ENCODE peak calls at places on chromosomes 4 and X, in seven cellular contexts. One of them, this sample, is unnamed.

GRCh38 chrX:22534643-22535042 is 261.9 kb downstream of the CBLL2 start:
- DNase-seq in CD8-positive, alpha-beta T cell: no peak
- DNase-seq in stomach: no peak
- DNase-seq in astrocyte of the spinal cord: peak
- DNase-seq in nephron progenitor cell: no peak
- DNase-seq in left lung: no peak
- DNase-seq in fibroblast of villous mesenchyme: peak
- DNase-seq in this sample: peak

GRCh38 chr4:182139481-182139880 is 103.7 kb upstream of the TENM3 start:
- DNase-seq in CD8-positive, alpha-beta T cell: no peak
- DNase-seq in stomach: no peak
- DNase-seq in astrocyte of the spinal cord: no peak
- DNase-seq in nephron progenitor cell: no peak
- DNase-seq in left lung: no peak
- DNase-seq in fibroblast of villous mesenchyme: no peak
- DNase-seq in this sample: no peak

GRCh38 chr4:25032126-25032525 is 1.4 kb upstream of the LGI2 start:
- DNase-seq in CD8-positive, alpha-beta T cell: no peak
- DNase-seq in stomach: no peak
- DNase-seq in astrocyte of the spinal cord: peak
- DNase-seq in nephron progenitor cell: no peak
- DNase-seq in left lung: no peak
- DNase-seq in fibroblast of villous mesenchyme: no peak
- DNase-seq in this sample: no peak

GRCh38 chrX:65744965-65745364 is 77.5 kb downstream of the MSN start:
- DNase-seq in CD8-positive, alpha-beta T cell: no peak
- DNase-seq in stomach: no peak
- DNase-seq in astrocyte of the spinal cord: no peak
- DNase-seq in nephron progenitor cell: no peak
- DNase-seq in left lung: no peak
- DNase-seq in fibroblast of villous mesenchyme: no peak
- DNase-seq in this sample: no peak

GRCh38 chr4:71120831-71121524 is 127.5 kb downstream of the DCK start:
- DNase-seq in CD8-positive, alpha-beta T cell: no peak
- DNase-seq in stomach: no peak
- DNase-seq in astrocyte of the spinal cord: no peak
- DNase-seq in nephron progenitor cell: no peak
- DNase-seq in left lung: peak
- DNase-seq in fibroblast of villous mesenchyme: no peak
- DNase-seq in this sample: no peak

GRCh38 chrX:40278340-40279090 is 180.8 kb upstream of the BCOR start:
- DNase-seq in CD8-positive, alpha-beta T cell: peak
- DNase-seq in stomach: no peak
- DNase-seq in astrocyte of the spinal cord: peak
- DNase-seq in nephron progenitor cell: no peak
- DNase-seq in left lung: no peak
- DNase-seq in fibroblast of villous mesenchyme: peak
- DNase-seq in this sample: no peak

GRCh38 chr4:173014113-173014558 is 154.5 kb upstream of the GALNT7 start:
- DNase-seq in CD8-positive, alpha-beta T cell: no peak
- DNase-seq in stomach: no peak
- DNase-seq in astrocyte of the spinal cord: peak
- DNase-seq in nephron progenitor cell: peak
- DNase-seq in left lung: no peak
- DNase-seq in fibroblast of villous mesenchyme: no peak
- DNase-seq in this sample: no peak

GRCh38 chr4:175716956-175717355 is 95.1 kb downstream of the GPM6A start:
- DNase-seq in CD8-positive, alpha-beta T cell: no peak
- DNase-seq in stomach: no peak
- DNase-seq in astrocyte of the spinal cord: no peak
- DNase-seq in nephron progenitor cell: no peak
- DNase-seq in left lung: no peak
- DNase-seq in fibroblast of villous mesenchyme: no peak
- DNase-seq in this sample: no peak

GRCh38 chrX:56978172-56978571 is 17.2 kb downstream of the SPIN3 start:
- DNase-seq in CD8-positive, alpha-beta T cell: no peak
- DNase-seq in stomach: no peak
- DNase-seq in astrocyte of the spinal cord: peak
- DNase-seq in nephron progenitor cell: peak
- DNase-seq in left lung: no peak
- DNase-seq in fibroblast of villous mesenchyme: peak
- DNase-seq in this sample: no peak

GRCh38 chrX:141879616-141880015 is 24.1 kb upstream of the MAGEC1 start:
- DNase-seq in CD8-positive, alpha-beta T cell: no peak
- DNase-seq in stomach: no peak
- DNase-seq in astrocyte of the spinal cord: no peak
- DNase-seq in nephron progenitor cell: no peak
- DNase-seq in left lung: no peak
- DNase-seq in fibroblast of villous mesenchyme: no peak
- DNase-seq in this sample: no peak
- TF ChIP-seq CTCF in CD8-positive, alpha-beta T cell: no peak
- TF ChIP-seq CTCF in stomach: no peak
- TF ChIP-seq CTCF in astrocyte of the spinal cord: no peak
- TF ChIP-seq CTCF in nephron progenitor cell: no peak
- TF ChIP-seq CTCF in left lung: no peak
- TF ChIP-seq CTCF in fibroblast of villous mesenchyme: no peak
- TF ChIP-seq CTCF in this sample: no peak

GRCh38 chrX:6640727-6641126 is 105.8 kb upstream of the VCX3A start:
- DNase-seq in CD8-positive, alpha-beta T cell: no peak
- DNase-seq in stomach: no peak
- DNase-seq in astrocyte of the spinal cord: no peak
- DNase-seq in nephron progenitor cell: no peak
- DNase-seq in left lung: no peak
- DNase-seq in fibroblast of villous mesenchyme: no peak
- DNase-seq in this sample: no peak

GRCh38 chrX:6645216-6645615 is 110.3 kb upstream of the VCX3A start:
- DNase-seq in CD8-positive, alpha-beta T cell: no peak
- DNase-seq in stomach: no peak
- DNase-seq in astrocyte of the spinal cord: no peak
- DNase-seq in nephron progenitor cell: no peak
- DNase-seq in left lung: no peak
- DNase-seq in fibroblast of villous mesenchyme: no peak
- DNase-seq in this sample: no peak

DNA sequence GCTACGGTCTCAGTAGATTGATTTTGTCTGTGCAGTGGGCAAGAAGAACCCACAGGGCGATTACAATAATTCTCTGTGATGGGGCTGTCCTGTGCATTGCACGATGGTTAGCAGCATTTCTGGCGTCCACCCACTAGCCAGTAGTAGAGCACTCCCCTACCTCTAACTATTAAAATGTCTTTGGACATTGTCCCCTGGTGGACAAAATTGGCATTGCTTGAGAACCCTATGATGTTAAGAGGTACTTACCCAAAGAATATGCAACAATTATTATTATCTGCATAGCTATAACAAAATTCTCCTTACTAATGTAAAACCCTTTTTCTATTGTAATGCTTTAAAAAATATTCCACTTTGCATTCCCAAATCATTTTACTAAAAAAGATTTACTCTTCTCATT is 109.5 kb upstream of the VCX3A start:
- DNase-seq in CD8-positive, alpha-beta T cell: no peak
- DNase-seq in stomach: no peak
- DNase-seq in astrocyte of the spinal cord: no peak
- DNase-seq in nephron progenitor cell: peak
- DNase-seq in left lung: no peak
- DNase-seq in fibroblast of villous mesenchyme: no peak
- DNase-seq in this sample: no peak
- TF ChIP-seq CTCF in CD8-positive, alpha-beta T cell: no peak
- TF ChIP-seq CTCF in stomach: no peak
- TF ChIP-seq CTCF in astrocyte of the spinal cord: peak
- TF ChIP-seq CTCF in nephron progenitor cell: no peak
- TF ChIP-seq CTCF in left lung: no peak
- TF ChIP-seq CTCF in fibroblast of villous mesenchyme: no peak
- TF ChIP-seq CTCF in this sample: no peak

GRCh38 chrX:51459125-51459524 is 37.3 kb downstream of the NUDT11 start:
- DNase-seq in CD8-positive, alpha-beta T cell: no peak
- DNase-seq in stomach: no peak
- DNase-seq in astrocyte of the spinal cord: peak
- DNase-seq in nephron progenitor cell: no peak
- DNase-seq in left lung: no peak
- DNase-seq in fibroblast of villous mesenchyme: peak
- DNase-seq in this sample: no peak
- TF ChIP-seq CTCF in CD8-positive, alpha-beta T cell: no peak
- TF ChIP-seq CTCF in stomach: no peak
- TF ChIP-seq CTCF in astrocyte of the spinal cord: peak
- TF ChIP-seq CTCF in nephron progenitor cell: no peak
- TF ChIP-seq CTCF in left lung: peak
- TF ChIP-seq CTCF in fibroblast of villous mesenchyme: peak
- TF ChIP-seq CTCF in this sample: peak

GRCh38 chr4:61923179-61923578 is 723.1 kb downstream of the ADGRL3 start:
- DNase-seq in CD8-positive, alpha-beta T cell: no peak
- DNase-seq in stomach: no peak
- DNase-seq in astrocyte of the spinal cord: no peak
- DNase-seq in nephron progenitor cell: no peak
- DNase-seq in left lung: no peak
- DNase-seq in fibroblast of villous mesenchyme: no peak
- DNase-seq in this sample: no peak
- TF ChIP-seq CTCF in CD8-positive, alpha-beta T cell: no peak
- TF ChIP-seq CTCF in stomach: no peak
- TF ChIP-seq CTCF in astrocyte of the spinal cord: no peak
- TF ChIP-seq CTCF in nephron progenitor cell: no peak
- TF ChIP-seq CTCF in left lung: no peak
- TF ChIP-seq CTCF in fibroblast of villous mesenchyme: no peak
- TF ChIP-seq CTCF in this sample: no peak

DNA sequence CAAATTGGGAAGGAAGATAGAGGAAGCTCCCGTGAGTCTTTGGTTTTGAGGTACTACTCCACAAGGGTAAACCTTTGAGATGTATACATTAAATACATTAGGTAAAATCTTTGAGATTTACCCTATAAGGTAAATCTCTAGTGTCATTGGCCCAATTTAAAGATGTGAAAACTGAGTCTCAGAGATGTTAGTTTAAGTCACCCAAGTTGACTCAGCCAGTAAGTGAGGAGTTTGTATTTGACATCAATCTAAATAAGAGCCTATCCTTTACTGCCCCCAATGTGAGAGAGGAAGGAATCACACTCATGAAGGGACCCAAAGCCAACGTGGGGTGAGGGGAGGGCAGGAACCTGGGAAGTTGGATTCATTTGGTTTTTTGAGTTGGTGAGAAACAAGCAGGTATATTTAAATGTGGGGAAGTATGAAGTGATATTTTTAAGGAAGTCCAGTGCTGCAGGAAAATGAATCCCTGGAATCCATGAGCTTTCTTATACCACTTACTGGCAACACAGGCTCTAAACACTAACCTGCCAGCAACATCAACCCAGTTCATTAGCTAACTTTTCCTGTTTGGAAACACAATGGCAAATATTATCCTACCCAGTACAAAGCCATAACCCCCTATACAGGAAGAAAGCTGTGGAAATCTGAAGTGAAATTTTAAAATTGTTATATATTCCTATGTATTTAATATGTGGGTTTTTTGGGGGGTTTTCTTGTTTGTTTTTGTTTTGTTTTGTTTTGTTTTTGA is 55.3 kb downstream of the PALLD start:
- DNase-seq in CD8-positive, alpha-beta T cell: no peak
- DNase-seq in stomach: no peak
- DNase-seq in astrocyte of the spinal cord: no peak
- DNase-seq in nephron progenitor cell: no peak
- DNase-seq in left lung: no peak
- DNase-seq in fibroblast of villous mesenchyme: no peak
- DNase-seq in this sample: no peak
- TF ChIP-seq CTCF in CD8-positive, alpha-beta T cell: peak
- TF ChIP-seq CTCF in stomach: no peak
- TF ChIP-seq CTCF in astrocyte of the spinal cord: no peak
- TF ChIP-seq CTCF in nephron progenitor cell: no peak
- TF ChIP-seq CTCF in left lung: peak
- TF ChIP-seq CTCF in fibroblast of villous mesenchyme: peak
- TF ChIP-seq CTCF in this sample: no peak

GRCh38 chrX:107429090-107429489 is 20.4 kb upstream of the FRMPD3 start:
- DNase-seq in CD8-positive, alpha-beta T cell: no peak
- DNase-seq in stomach: no peak
- DNase-seq in astrocyte of the spinal cord: no peak
- DNase-seq in nephron progenitor cell: peak
- DNase-seq in left lung: no peak
- DNase-seq in fibroblast of villous mesenchyme: peak
- DNase-seq in this sample: no peak
- TF ChIP-seq CTCF in CD8-positive, alpha-beta T cell: no peak
- TF ChIP-seq CTCF in stomach: no peak
- TF ChIP-seq CTCF in astrocyte of the spinal cord: peak
- TF ChIP-seq CTCF in nephron progenitor cell: peak
- TF ChIP-seq CTCF in left lung: peak
- TF ChIP-seq CTCF in fibroblast of villous mesenchyme: peak
- TF ChIP-seq CTCF in this sample: peak

DNA sequence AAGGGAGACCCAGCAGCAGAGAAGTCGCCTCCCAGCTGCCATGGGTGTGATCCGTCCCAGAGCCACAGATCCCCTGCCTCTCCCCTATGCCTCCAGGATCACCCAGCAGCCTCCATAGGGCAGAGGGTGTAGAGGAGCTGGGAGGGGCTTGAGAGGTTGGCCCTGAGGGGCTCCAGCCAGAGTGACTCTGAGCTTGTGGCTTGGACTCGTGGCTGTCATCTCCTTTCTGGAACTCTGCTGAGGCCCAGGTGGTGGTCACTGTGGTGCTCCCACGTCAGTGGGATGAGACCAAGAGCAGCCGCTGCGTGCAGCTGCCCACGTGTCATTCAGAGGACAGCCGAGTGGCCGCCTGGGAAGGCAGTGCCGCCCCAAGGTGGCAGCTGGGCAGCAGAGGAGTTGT is 4.2 kb downstream of the TACC3 start:
- DNase-seq in CD8-positive, alpha-beta T cell: no peak
- DNase-seq in stomach: no peak
- DNase-seq in astrocyte of the spinal cord: no peak
- DNase-seq in nephron progenitor cell: no peak
- DNase-seq in left lung: no peak
- DNase-seq in fibroblast of villous mesenchyme: no peak
- DNase-seq in this sample: no peak
- TF ChIP-seq CTCF in CD8-positive, alpha-beta T cell: no peak
- TF ChIP-seq CTCF in stomach: no peak
- TF ChIP-seq CTCF in astrocyte of the spinal cord: no peak
- TF ChIP-seq CTCF in nephron progenitor cell: no peak
- TF ChIP-seq CTCF in left lung: no peak
- TF ChIP-seq CTCF in fibroblast of villous mesenchyme: no peak
- TF ChIP-seq CTCF in this sample: no peak

GRCh38 chrX:33434256-33435092 is 223.1 kb upstream of the DMD start:
- DNase-seq in CD8-positive, alpha-beta T cell: no peak
- DNase-seq in stomach: peak
- DNase-seq in astrocyte of the spinal cord: peak
- DNase-seq in nephron progenitor cell: peak
- DNase-seq in left lung: no peak
- DNase-seq in fibroblast of villous mesenchyme: peak
- DNase-seq in this sample: peak
- TF ChIP-seq CTCF in CD8-positive, alpha-beta T cell: no peak
- TF ChIP-seq CTCF in stomach: no peak
- TF ChIP-seq CTCF in astrocyte of the spinal cord: peak
- TF ChIP-seq CTCF in nephron progenitor cell: peak
- TF ChIP-seq CTCF in left lung: peak
- TF ChIP-seq CTCF in fibroblast of villous mesenchyme: peak
- TF ChIP-seq CTCF in this sample: peak